ENCODE peak calls at places on chromosomes 5 and 9, in eight cellular contexts. T, Z, A, P, F, W, U and C are unnamed samples.

GRCh38 chr5:124538196-124538595 is 208.2 kb downstream of the ZNF608 start:
- DNase-seq in A (no peak), F (no peak), P (no peak), W (no peak), Z (no peak), U (no peak), T (no peak), C (no peak)

GRCh38 chr9:29144476-29144875 is 1571.2 kb upstream of the C9orf72 start:
- DNase-seq in U (no peak), A (no peak), F (peak; percentile 1), Z (no peak), T (no peak), P (no peak), W (no peak), C (no peak)

GRCh38 chr9:105865315-105865714 is 171.0 kb downstream of the TMEM38B start:
- DNase-seq in T (no peak), A (no peak), U (no peak), F (no peak), W (no peak), Z (no peak), P (no peak), C (no peak)

GRCh38 chr5:181271081-181271480 is 10.1 kb upstream of the TRIM52 start:
- DNase-seq in F (no peak), W (no peak), U (no peak), P (no peak), A (no peak), Z (no peak), T (no peak), C (no peak)

GRCh38 chr5:16866795-16867584 is 69.1 kb downstream of the MYO10 start:
- DNase-seq in W (no peak), P (no peak), A (no peak), U (no peak), F (peak; percentile 67), T (no peak), Z (no peak), C (no peak)

GRCh38 chr5:59021286-59021673 is 438.4 kb downstream of the RAB3C start:
- DNase-seq in W (no peak), Z (no peak), A (no peak), T (no peak), P (no peak), F (no peak), U (no peak), C (no peak)

GRCh38 chr5:158569534-158569933 is 530.2 kb downstream of the EBF1 start:
- DNase-seq in U (no peak), Z (no peak), A (no peak), F (no peak), T (no peak), P (no peak), W (no peak), C (no peak)

GRCh38 chr5:73534001-73534547 is 31.4 kb downstream of the ANKRA2 start:
- DNase-seq in F (peak; percentile 58), P (no peak), W (no peak), U (no peak), Z (no peak), A (no peak), T (no peak), C (no peak)

GRCh38 chr9:73847536-73847935 is 649.6 kb upstream of the RORB start:
- DNase-seq in T (no peak), F (no peak), A (no peak), W (no peak), P (no peak), Z (no peak), U (no peak), C (no peak)

GRCh38 chr5:6729400-6730310 is 16.4 kb downstream of the TENT4A start:
- DNase-seq in Z (no peak), T (no peak), A (no peak), W (no peak), F (no peak), U (peak; percentile 55), P (peak; percentile 51), C (no peak)

GRCh38 chr5:111372799-111373198 is 139.5 kb downstream of the STARD4 start:
- DNase-seq in P (no peak), A (no peak), Z (no peak), T (no peak), U (no peak), W (no peak), F (no peak), C (no peak)

GRCh38 chr5:111379391-111379816 is 132.9 kb downstream of the STARD4 start:
- DNase-seq in U (no peak), P (no peak), Z (no peak), W (no peak), F (no peak), T (no peak), A (no peak), C (no peak)

GRCh38 chr5:111374380-111374779 is 138.0 kb downstream of the STARD4 start:
- DNase-seq in A (no peak), Z (no peak), P (no peak), T (no peak), W (no peak), F (no peak), U (no peak), C (no peak)

DNA sequence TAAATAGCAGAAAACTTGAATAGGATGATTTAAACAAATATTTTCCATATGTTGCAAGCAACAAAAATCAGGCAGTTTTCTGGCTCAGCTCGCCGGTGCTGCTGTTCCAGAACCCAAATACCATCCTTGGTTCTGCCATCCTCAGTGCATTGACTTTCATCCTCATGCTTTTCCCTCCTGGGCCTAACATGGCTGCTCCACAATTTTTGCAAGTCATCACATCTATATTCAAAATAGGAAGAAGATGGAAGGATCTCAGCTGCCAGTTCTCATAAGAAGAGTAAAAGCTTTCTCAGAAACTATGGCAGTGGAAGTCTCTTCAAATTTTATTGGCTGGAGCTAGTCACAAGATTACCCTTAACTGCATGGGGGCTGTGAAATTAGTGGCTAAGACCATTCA is 136.7 kb downstream of the STARD4 start:
- DNase-seq in P (no peak), F (no peak), U (no peak), Z (no peak), A (no peak), W (no peak), T (no peak), C (no peak)
- TF ChIP-seq CTCF in P (no peak), F (no peak), U (no peak), Z (no peak), A (no peak), W (no peak), T (no peak), C (no peak)

DNA sequence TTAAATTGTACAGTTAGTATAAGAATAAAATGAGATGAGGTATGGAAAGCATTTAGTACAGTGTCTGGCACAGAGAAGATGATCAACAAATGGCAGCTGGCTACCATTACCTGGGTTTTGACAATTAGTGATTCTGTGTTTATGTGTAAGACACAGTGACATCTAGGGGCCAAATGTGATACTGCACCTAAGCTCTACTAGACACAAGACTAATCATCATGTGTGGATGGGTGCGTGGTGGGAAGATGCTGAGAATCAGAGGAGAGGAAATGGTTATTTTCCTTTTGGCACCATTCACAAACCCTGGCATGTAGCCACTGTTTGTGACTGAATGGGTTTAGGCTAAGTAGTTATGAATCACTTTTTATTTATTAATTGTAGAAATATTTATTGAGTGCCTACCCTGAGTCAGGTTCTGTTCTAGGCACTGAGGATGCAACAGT is 109.8 kb upstream of the TBC1D2 start:
- DNase-seq in Z (no peak), T (no peak), F (peak; percentile 40), U (no peak), W (peak; percentile 41), A (no peak), P (no peak), C (no peak)
- TF ChIP-seq CTCF in Z (peak; percentile 40), T (peak; percentile 37), F (peak; percentile 64), U (peak; percentile 52), W (peak; percentile 81), A (no peak), P (no peak), C (no peak)

DNA sequence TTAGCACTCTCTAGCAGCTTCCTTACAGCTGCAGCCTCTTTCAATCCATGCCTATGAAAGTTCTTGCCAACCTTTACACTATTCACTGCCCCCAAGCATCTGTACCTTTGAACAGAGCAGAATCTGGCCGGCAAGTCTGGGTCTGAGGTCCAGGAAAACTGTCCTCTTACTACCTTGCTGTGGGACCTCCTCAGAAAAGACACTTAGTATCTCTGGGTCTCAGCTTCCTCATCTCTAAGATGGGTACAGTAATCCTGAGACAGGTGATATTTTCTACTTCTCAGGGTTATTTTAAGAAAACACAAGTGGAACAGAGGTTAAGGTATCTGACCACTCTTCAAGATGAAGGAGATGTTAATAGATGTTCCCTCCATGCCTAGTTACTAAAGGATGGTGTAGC is 120.2 kb downstream of the EGFLAM start:
- DNase-seq in F (no peak), U (no peak), Z (no peak), T (no peak), W (no peak), P (no peak), A (no peak), C (no peak)
- TF ChIP-seq CTCF in F (no peak), U (no peak), Z (no peak), T (no peak), W (peak; percentile 11), P (no peak), A (no peak), C (no peak)

GRCh38 chr9:88773627-88774244 is 217.5 kb upstream of the S1PR3 start:
- DNase-seq in U (no peak), T (no peak), P (no peak), F (peak; percentile 56), Z (no peak), W (no peak), A (no peak), C (no peak)
- TF ChIP-seq CTCF in U (no peak), T (peak; percentile 24), P (no peak), F (peak; percentile 54), Z (no peak), W (no peak), A (no peak), C (no peak)

GRCh38 chr9:127708952-127709587 is 2.3 kb downstream of the CFAP157 start:
- DNase-seq in A (no peak), P (no peak), T (no peak), Z (no peak), W (no peak), U (no peak), F (no peak), C (no peak)

GRCh38 chr9:127705577-127706215 is 1.1 kb upstream of the CFAP157 start:
- DNase-seq in T (no peak), F (no peak), P (no peak), W (no peak), Z (no peak), U (no peak), A (no peak), C (no peak)

GRCh38 chr9:127710204-127710805 is 3.5 kb downstream of the CFAP157 start:
- DNase-seq in U (no peak), F (no peak), W (no peak), A (no peak), T (no peak), Z (no peak), P (no peak), C (no peak)

GRCh38 chr9:127706836-127707241 is at the start of gene CFAP157:
- DNase-seq in Z (no peak), A (peak; percentile 55), U (no peak), P (no peak), W (no peak), T (no peak), F (no peak), C (no peak)

GRCh38 chr9:127707766-127708165 is 978 bp downstream of the CFAP157 start:
- DNase-seq in Z (no peak), W (peak; percentile 43), F (no peak), A (no peak), T (no peak), P (peak; percentile 32), U (no peak), C (no peak)
- TF ChIP-seq CTCF in Z (no peak), W (peak; percentile 43), F (no peak), A (no peak), T (no peak), P (no peak), U (no peak), C (no peak)